ENCODE peak calls at places on chromosomes 13 and 19, in nine cellular contexts. L, P, Z, A, Q, D, M, S and K are unnamed samples.

GRCh38 chr13:32824671-32825070 is 191.6 kb upstream of the KL start:
- DNase-seq in S (peak), A (peak), D (no peak), M (peak), P (peak), Q (no peak), Z (no peak), L (peak), K (peak)

GRCh38 chr19:50478901-50479715 is 2.5 kb upstream of the GARIN5A start:
- DNase-seq in S (peak), D (no peak), Q (no peak), L (no peak), P (peak), M (peak), A (peak), Z (no peak), K (peak)

GRCh38 chr13:39185326-39185725 is 147.1 kb downstream of the NHLRC3 start:
- DNase-seq in A (peak), L (no peak), D (no peak), Z (no peak), S (peak), Q (no peak), P (peak), M (no peak), K (no peak)

GRCh38 chr13:90413548-90413947 is 933.9 kb upstream of the MIR17HG start:
- DNase-seq in A (no peak), S (no peak), P (no peak), Z (no peak), L (no peak), D (no peak), Q (no peak), M (no peak), K (no peak)

GRCh38 chr19:15297416-15298224 is 34.7 kb downstream of the BRD4 start:
- DNase-seq in Z (no peak), L (peak), A (peak), S (peak), M (peak), P (peak), Q (no peak), D (no peak), K (peak)

GRCh38 chr13:23701646-23702045 is 131.4 kb downstream of the TNFRSF19 start:
- DNase-seq in M (peak), P (peak), A (no peak), Z (no peak), S (no peak), L (no peak), D (no peak), Q (no peak), K (peak)

GRCh38 chr19:10346509-10346908 is 7.1 kb upstream of the ICAM3 start:
- DNase-seq in A (no peak), Q (no peak), D (no peak), L (peak), Z (no peak), P (peak), M (peak), S (no peak), K (no peak)

GRCh38 chr19:49244256-49244655 is 80.7 kb downstream of the SLC6A16 start:
- DNase-seq in Z (no peak), D (no peak), A (no peak), M (no peak), L (no peak), Q (no peak), S (no peak), P (no peak), K (no peak)

GRCh38 chr19:50036905-50037304 is 11.1 kb downstream of the ZNF473 start:
- DNase-seq in M (no peak), Q (no peak), Z (no peak), L (no peak), S (peak), P (no peak), D (no peak), A (peak), K (no peak)

GRCh38 chr13:26019881-26020535 is 31.8 kb downstream of the SHISA2 start:
- DNase-seq in Z (no peak), Q (no peak), D (no peak), A (no peak), S (peak), M (peak), P (peak), L (peak), K (peak)

GRCh38 chr13:111564657-111565056 is 244.2 kb downstream of the TEX29 start:
- DNase-seq in D (no peak), Z (no peak), P (no peak), L (no peak), S (no peak), Q (no peak), M (no peak), A (no peak), K (no peak)

GRCh38 chr13:38538412-38538811 is 148.5 kb upstream of the FREM2 start:
- DNase-seq in L (no peak), Z (peak), A (no peak), D (no peak), M (no peak), S (no peak), P (no peak), Q (no peak), K (no peak)

GRCh38 chr19:15235796-15236195 is 3.5 kb upstream of the EPHX3 start:
- DNase-seq in Q (no peak), A (no peak), S (no peak), Z (no peak), P (no peak), M (no peak), L (no peak), D (no peak), K (no peak)

GRCh38 chr13:113602291-113602970 is 17.9 kb downstream of the TFDP1 start:
- DNase-seq in S (no peak), Z (no peak), P (no peak), A (no peak), D (no peak), M (no peak), L (no peak), Q (no peak), K (no peak)

GRCh38 chr19:50836543-50837195 is 3.3 kb upstream of the KLK15 start:
- DNase-seq in S (no peak), P (no peak), A (no peak), D (no peak), M (no peak), Z (no peak), L (no peak), Q (no peak), K (no peak)

GRCh38 chr19:45484273-45484945 is 12.4 kb downstream of the RTN2 start:
- DNase-seq in D (no peak), P (peak), Z (no peak), Q (no peak), M (no peak), S (peak), A (peak), L (no peak), K (peak)

DNA sequence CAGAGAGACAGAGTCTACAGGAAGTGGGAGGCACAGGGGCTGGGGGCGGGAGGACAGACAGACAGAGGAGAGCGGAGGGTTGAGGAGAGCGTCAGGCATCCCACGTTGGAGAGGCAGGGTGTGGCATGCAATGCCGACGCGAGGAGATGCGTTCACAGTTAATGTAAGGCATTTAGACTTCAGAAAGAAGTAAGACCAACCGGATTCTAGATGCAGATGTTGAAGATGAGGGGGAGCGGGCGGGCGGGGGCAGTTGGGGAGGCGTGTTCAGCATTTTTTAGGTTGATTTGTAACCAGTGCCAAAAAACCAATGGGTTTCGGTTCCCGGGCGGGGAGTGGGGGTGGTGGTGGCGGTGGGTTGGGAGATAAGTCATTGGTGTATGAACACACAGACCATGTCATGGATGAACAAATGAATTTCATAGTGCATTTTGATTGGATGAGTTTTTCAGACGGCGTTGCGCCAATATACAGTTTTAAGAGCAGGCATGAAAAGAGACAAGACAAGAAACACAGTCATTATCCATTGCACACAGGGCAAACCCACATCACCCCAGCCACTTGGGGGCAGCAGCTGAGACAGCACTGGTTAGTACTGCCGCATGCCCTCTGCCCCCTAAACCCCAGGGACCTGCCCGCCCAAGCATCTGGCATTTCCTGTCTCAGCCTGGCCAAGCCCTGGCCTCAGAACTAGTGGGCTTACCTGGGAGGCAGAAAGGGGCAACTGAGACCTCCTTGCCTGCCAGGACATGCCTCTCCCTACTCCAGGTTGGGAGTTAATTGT is 91.3 kb downstream of the IER2 start:
- DNase-seq in Z (no peak), Q (no peak), D (no peak), P (peak), M (no peak), L (no peak), S (no peak), A (peak), K (no peak)
- TF ChIP-seq CTCF in Z (no peak), Q (no peak), D (no peak), P (peak), M (no peak), L (peak), S (no peak), A (no peak), K (peak)

GRCh38 chr19:27776020-27776419 is 1436.9 kb downstream of the UQCRFS1 start:
- DNase-seq in P (peak), S (peak), Q (no peak), L (peak), D (no peak), M (peak), A (peak), Z (no peak), K (peak)

GRCh38 chr19:27773318-27774094 is 1439.4 kb downstream of the UQCRFS1 start:
- DNase-seq in D (no peak), Z (no peak), M (no peak), L (no peak), Q (no peak), P (no peak), A (no peak), S (no peak), K (no peak)

GRCh38 chr19:27775395-27775794 is 1437.6 kb downstream of the UQCRFS1 start:
- DNase-seq in Z (no peak), Q (no peak), P (no peak), D (no peak), L (no peak), A (no peak), S (no peak), M (no peak), K (no peak)

GRCh38 chr19:27774337-27774736 is 1438.6 kb downstream of the UQCRFS1 start:
- DNase-seq in S (no peak), D (no peak), M (no peak), Z (no peak), Q (no peak), L (no peak), A (no peak), P (no peak), K (no peak)

DNA sequence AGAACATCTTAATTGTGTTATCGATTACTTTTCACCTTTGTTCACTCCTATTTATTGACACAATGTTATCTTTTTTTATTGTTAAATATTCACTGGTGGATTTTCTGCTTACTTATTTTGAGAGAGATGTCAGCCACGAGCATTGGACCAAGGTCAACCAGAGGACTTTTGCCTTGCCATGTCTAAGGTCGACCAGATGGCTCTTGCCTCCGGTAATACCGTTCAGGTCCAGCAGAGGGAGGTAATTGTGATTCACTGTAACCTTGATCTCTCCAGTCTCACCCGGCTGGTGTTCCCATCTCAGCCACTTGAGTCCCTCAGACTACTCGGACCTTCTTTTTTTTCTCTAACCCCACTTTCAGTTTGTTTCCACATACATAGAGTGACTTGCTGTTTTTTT is 1438.1 kb downstream of the UQCRFS1 start:
- DNase-seq in M (no peak), S (no peak), Z (no peak), Q (no peak), A (no peak), D (no peak), P (peak), L (peak), K (no peak)
- TF ChIP-seq CTCF in M (peak), S (peak), Z (no peak), Q (no peak), A (peak), D (peak), P (peak), L (peak), K (peak)

DNA sequence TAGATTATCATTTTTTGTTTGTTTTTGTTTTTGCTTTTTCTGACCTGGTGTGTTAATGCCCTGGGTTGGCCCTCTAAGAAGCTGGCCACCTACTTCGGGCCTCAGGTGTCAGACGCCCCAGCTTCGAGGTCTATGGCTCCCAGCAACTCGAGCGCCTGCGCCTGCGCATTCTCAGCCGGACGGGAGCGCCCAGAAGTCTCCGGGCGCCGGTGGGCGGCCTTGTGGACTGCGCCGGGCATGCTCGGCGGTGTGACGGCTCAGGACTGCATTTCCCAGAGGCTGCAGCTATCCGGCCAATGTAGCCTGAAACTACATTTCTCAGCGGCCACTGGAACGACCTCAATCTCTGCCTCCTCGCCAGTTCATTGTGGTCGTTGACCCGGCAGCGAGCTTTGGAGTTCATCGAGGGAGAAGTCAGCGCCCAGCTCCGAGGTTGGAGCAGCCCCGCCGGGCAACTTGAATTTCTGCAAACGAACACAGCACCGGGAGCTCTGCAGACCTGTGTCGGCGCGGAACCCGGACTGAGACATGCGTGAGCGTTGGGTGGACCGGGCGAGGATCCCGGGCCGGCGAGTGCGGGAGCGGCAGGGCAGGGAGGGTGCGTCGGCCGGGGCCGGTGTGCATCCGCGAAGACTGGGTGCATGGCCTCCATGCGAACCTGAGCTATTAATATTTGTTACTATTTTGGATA is at the start of gene ZNF30:
- DNase-seq in Z (peak), D (peak), L (peak), S (peak), A (peak), M (peak), Q (peak), P (peak), K (peak)
- TF ChIP-seq CTCF in Z (no peak), D (no peak), L (no peak), S (no peak), A (no peak), M (no peak), Q (no peak), P (no peak), K (no peak)

DNA sequence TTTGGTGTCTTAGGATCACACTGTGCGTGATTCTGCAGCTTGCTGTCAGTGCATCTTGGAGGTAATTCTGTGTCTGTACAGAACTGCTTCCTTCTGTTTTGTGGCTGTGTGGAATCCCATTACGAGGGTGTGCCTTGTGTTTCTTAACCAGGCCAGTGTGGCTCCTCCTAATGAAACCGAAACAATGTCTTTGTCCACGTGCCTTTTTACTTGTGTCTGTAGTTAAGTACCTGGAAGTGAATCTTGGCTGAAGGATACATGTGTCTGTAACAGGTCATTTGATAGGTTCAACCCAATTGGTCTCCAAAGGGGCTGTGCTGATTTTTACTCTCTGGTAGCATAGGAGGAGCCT is 13.1 kb downstream of the NOP53 start:
- DNase-seq in M (no peak), Z (no peak), S (no peak), L (no peak), Q (no peak), A (no peak), P (no peak), D (no peak), K (no peak)
- TF ChIP-seq CTCF in M (no peak), Z (no peak), S (no peak), L (no peak), Q (no peak), A (no peak), P (no peak), D (no peak), K (no peak)

GRCh38 chr19:12555456-12555930 is 4.2 kb upstream of the ZNF564 start:
- DNase-seq in P (no peak), L (no peak), Q (no peak), D (no peak), A (no peak), S (no peak), M (no peak), Z (no peak), K (no peak)
- TF ChIP-seq CTCF in P (no peak), L (no peak), Q (no peak), D (no peak), A (no peak), S (no peak), M (no peak), Z (no peak), K (no peak)